ENCODE peak calls at places on chromosomes 4 and X, in eight cellular contexts. V, O, P, I, S, H, D and Z are unnamed samples.

GRCh38 chr4:13481569-13481968 is 2.6 kb downstream of the RAB28 start:
- DNase-seq in V (peak; percentile 52), O (no peak), P (no peak), I (no peak), S (no peak), H (no peak), D (no peak), Z (no peak)

GRCh38 chr4:70667710-70668535 is 1.6 kb upstream of the JCHAIN start:
- DNase-seq in V (peak; percentile 81), O (no peak), P (no peak), I (no peak), S (no peak), H (no peak), D (no peak), Z (no peak)

GRCh38 chr4:118279920-118280432 is 72.8 kb downstream of the PRSS12 start:
- DNase-seq in V (peak; percentile 9), O (no peak), P (no peak), I (no peak), S (no peak), H (no peak), D (no peak), Z (no peak)

GRCh38 chrX:153206425-153207046 is 27.5 kb downstream of the MAGEA1 start:
- DNase-seq in V (no peak), O (no peak), P (no peak), I (no peak), S (no peak), H (no peak), D (no peak), Z (no peak)

GRCh38 chrX:150990910-150991309 is 7.8 kb downstream of the HMGB3 start:
- DNase-seq in V (no peak), O (no peak), P (peak; percentile 30), I (no peak), S (no peak), H (no peak), D (no peak), Z (no peak)

GRCh38 chr4:59956366-59956765 is 1243.8 kb upstream of the ADGRL3 start:
- DNase-seq in V (no peak), O (no peak), P (no peak), I (no peak), S (no peak), H (no peak), D (no peak), Z (no peak)

GRCh38 chr4:76012388-76012801 is 5.1 kb upstream of the CXCL9 start:
- DNase-seq in V (peak; percentile 13), O (no peak), P (no peak), I (peak; percentile 63), S (no peak), H (no peak), D (no peak), Z (no peak)

GRCh38 chr4:18180122-18180521 is 158.6 kb upstream of the LCORL start:
- DNase-seq in V (no peak), O (no peak), P (no peak), I (no peak), S (no peak), H (no peak), D (no peak), Z (no peak)

GRCh38 chr4:8916251-8916913 is 44.7 kb upstream of the HMX1 start:
- DNase-seq in V (no peak), O (no peak), P (peak; percentile 6), I (no peak), S (peak; percentile 22), H (peak; percentile 17), D (no peak), Z (no peak)

GRCh38 chr4:31086771-31087330 is 366.7 kb downstream of the PCDH7 start:
- DNase-seq in V (no peak), O (no peak), P (no peak), I (no peak), S (no peak), H (no peak), D (no peak), Z (no peak)

GRCh38 chr4:164252286-164252685 is 501.6 kb upstream of the SMIM31 start:
- DNase-seq in V (no peak), O (no peak), P (no peak), I (no peak), S (no peak), H (no peak), D (no peak), Z (no peak)

GRCh38 chr4:7687796-7688195 is 251.9 kb downstream of the AFAP1 start:
- DNase-seq in V (no peak), O (no peak), P (no peak), I (no peak), S (no peak), H (no peak), D (no peak), Z (no peak)

GRCh38 chrX:141278306-141278705 is 36.0 kb upstream of the SPANXC start:
- DNase-seq in V (peak; percentile 45), O (peak; percentile 8), P (peak; percentile 16), I (no peak), S (no peak), H (no peak), D (peak; percentile 22), Z (no peak)

GRCh38 chr4:789571-790465 is 36.1 kb downstream of the CPLX1 start:
- DNase-seq in V (no peak), O (peak; percentile 27), P (no peak), I (no peak), S (peak; percentile 59), H (no peak), D (no peak), Z (no peak)

GRCh38 chr4:139167774-139168444 is 9.1 kb downstream of the ELF2 start:
- DNase-seq in V (peak; percentile 73), O (peak; percentile 11), P (no peak), I (no peak), S (peak; percentile 16), H (no peak), D (no peak), Z (no peak)

GRCh38 chrX:39677987-39678840 is 419.5 kb downstream of the BCOR start:
- DNase-seq in V (no peak), O (no peak), P (no peak), I (no peak), S (no peak), H (no peak), D (no peak), Z (no peak)

GRCh38 chr4:145679991-145680455 is at the start of gene C4orf51:
- DNase-seq in V (peak; percentile 56), O (peak; percentile 27), P (peak; percentile 9), I (peak; percentile 4), S (no peak), H (no peak), D (no peak), Z (no peak)

GRCh38 chrX:135389717-135390116 is 32.0 kb upstream of the SMIM10L2A start:
- DNase-seq in V (no peak), O (no peak), P (peak; percentile 51), I (no peak), S (no peak), H (no peak), D (no peak), Z (no peak)

GRCh38 chr4:36111180-36111579 is 133.1 kb downstream of the ARAP2 start:
- DNase-seq in V (no peak), O (no peak), P (no peak), I (no peak), S (no peak), H (no peak), D (no peak), Z (no peak)

GRCh38 chrX:150663061-150663460 is 30.1 kb upstream of the MTMR1 start:
- DNase-seq in V (no peak), O (no peak), P (no peak), I (no peak), S (no peak), H (no peak), D (no peak), Z (no peak)

DNA sequence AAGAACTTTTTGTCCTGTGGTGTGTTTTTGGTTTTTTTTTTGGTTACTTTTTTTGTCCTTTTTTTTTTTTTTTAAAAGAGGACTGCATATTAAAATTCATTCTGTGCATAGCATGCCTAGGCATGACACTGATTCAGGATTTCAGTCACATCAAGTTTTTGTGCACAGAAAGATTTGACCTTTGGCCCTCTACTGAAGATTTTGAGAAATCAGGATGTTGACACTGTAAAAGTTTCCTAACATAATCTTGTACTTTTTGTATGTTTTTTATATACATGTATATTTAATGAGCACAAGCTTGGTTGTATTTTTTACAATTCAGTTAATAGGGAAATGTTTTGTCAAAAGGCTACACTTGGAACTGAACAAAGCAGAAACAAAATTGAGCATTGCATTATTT is 100.0 kb upstream of the DDX3X start:
- DNase-seq in V (no peak), O (no peak), P (no peak), I (no peak), S (no peak), H (no peak), D (no peak), Z (no peak)
- H3K27ac ChIP-seq in V (no peak overlapping the region), O (no peak overlapping the region), P (no peak overlapping the region), I (no peak overlapping the region), S (no peak overlapping the region), H (no peak overlapping the region), D (no peak overlapping the region), Z (no peak overlapping the region)

GRCh38 chrX:49101629-49101984 is 21.9 kb upstream of the WDR45 start:
- DNase-seq in V (no peak), O (no peak), P (peak; percentile 22), I (no peak), S (no peak), H (no peak), D (no peak), Z (no peak)
- TF ChIP-seq CTCF in V (peak; percentile 10), O (no peak), P (no peak), I (no peak), S (no peak), H (no peak), D (no peak), Z (no peak)

GRCh38 chr4:114249561-114250356 is 270.3 kb upstream of the ARSJ start:
- DNase-seq in V (no peak), O (no peak), P (no peak), I (no peak), S (no peak), H (no peak), D (no peak), Z (no peak)
- H3K27ac ChIP-seq in V (no peak overlapping the region), O (no peak overlapping the region), P (no peak overlapping the region), I (no peak overlapping the region), S (no peak overlapping the region), H (no peak overlapping the region), D (no peak overlapping the region), Z (no peak overlapping the region)

GRCh38 chrX:106035064-106035463 is 3.5 kb downstream of the SERPINA7 start:
- DNase-seq in V (peak; percentile 14), O (no peak), P (no peak), I (no peak), S (no peak), H (no peak), D (no peak), Z (no peak)
- TF ChIP-seq CTCF in V (peak; percentile 42), O (peak; percentile 25), P (no peak), I (no peak), S (peak; percentile 42), H (no peak), D (peak; percentile 38), Z (no peak)

GRCh38 chr4:88064410-88064809 is 57.0 kb downstream of the PKD2 start:
- DNase-seq in V (no peak), O (no peak), P (no peak), I (no peak), S (peak; percentile 67), H (no peak), D (no peak), Z (no peak)
- H3K27ac ChIP-seq in V (no peak overlapping the region), O (no peak overlapping the region), P (no peak overlapping the region), I (no peak overlapping the region), S (no peak overlapping the region), H (no peak overlapping the region), D (no peak overlapping the region), Z (no peak overlapping the region)

GRCh38 chr4:105455182-105455581 is 18.7 kb downstream of the PPA2 start:
- DNase-seq in V (no peak), O (no peak), P (no peak), I (no peak), S (no peak), H (no peak), D (no peak), Z (no peak)
- TF ChIP-seq CTCF in V (no peak), O (no peak), P (no peak), I (no peak), S (no peak), H (no peak), D (no peak), Z (no peak)